ENCODE peak calls at places on chromosomes 6 and 20, in seven cellular contexts. J, A, N, P, M, L and Z are unnamed samples.

GRCh38 chr20:18090044-18090443 is 32.3 kb upstream of the OVOL2 start:
- DNase-seq in N (no peak), A (no peak), P (no peak), L (no peak), J (no peak), M (no peak), Z (no peak)

GRCh38 chr6:82138075-82138791 is 109.3 kb downstream of the IBTK start:
- DNase-seq in M (no peak), P (no peak), A (no peak), J (no peak), L (no peak), N (no peak), Z (no peak)

GRCh38 chr6:27791182-27791939 is 120.8 kb downstream of the OR2B2 start:
- DNase-seq in L (no peak), A (no peak), P (peak), N (peak), J (peak), M (no peak), Z (no peak)

GRCh38 chr6:98777762-98778161 is 56.6 kb upstream of the POU3F2 start:
- DNase-seq in P (no peak), L (no peak), M (no peak), A (no peak), N (peak), J (no peak), Z (no peak)

GRCh38 chr20:45467861-45468260 is 1.7 kb upstream of the WFDC2 start:
- DNase-seq in L (no peak), M (no peak), N (no peak), J (peak), P (no peak), A (no peak), Z (no peak)

GRCh38 chr20:50693001-50693400 is 1.7 kb upstream of the RIPOR3 start:
- DNase-seq in M (no peak), A (no peak), J (no peak), N (no peak), L (no peak), P (no peak), Z (no peak)

GRCh38 chr6:34985236-34985635 is 96.2 kb downstream of the ANKS1A start:
- DNase-seq in M (no peak), L (no peak), A (no peak), P (no peak), J (no peak), N (no peak), Z (no peak)

GRCh38 chr20:8227293-8227692 is 95.2 kb downstream of the PLCB1 start:
- DNase-seq in M (no peak), A (no peak), P (no peak), L (no peak), N (no peak), J (no peak), Z (no peak)

GRCh38 chr6:56772737-56773184 is 130.1 kb upstream of the DST start:
- DNase-seq in A (no peak), M (no peak), P (no peak), J (no peak), N (no peak), L (no peak), Z (no peak)

GRCh38 chr20:57654363-57654997 is 34.3 kb upstream of the ZBP1 start:
- DNase-seq in M (peak), P (peak), J (peak), N (peak), L (peak), A (peak), Z (peak)

GRCh38 chr6:46134216-46134615 is 4.4 kb downstream of the ENPP4 start:
- DNase-seq in J (no peak), N (no peak), P (no peak), A (no peak), L (no peak), M (no peak), Z (no peak)

GRCh38 chr6:108592371-108593337 is 31.9 kb downstream of the FOXO3 start:
- DNase-seq in J (no peak), P (peak), A (no peak), L (peak), M (peak), N (peak), Z (peak)

GRCh38 chr20:62702886-62703852 is 5.5 kb upstream of the NTSR1 start:
- DNase-seq in L (no peak), A (no peak), J (peak), N (peak), P (peak), M (no peak), Z (no peak)

GRCh38 chr20:9015984-9016324 is 52.9 kb upstream of the PLCB4 start:
- DNase-seq in A (no peak), J (no peak), N (no peak), M (no peak), P (no peak), L (no peak), Z (no peak)

GRCh38 chr6:108521616-108522107 is 39.1 kb upstream of the FOXO3 start:
- DNase-seq in P (no peak), N (no peak), M (no peak), A (no peak), L (no peak), J (no peak), Z (no peak)

GRCh38 chr6:77457720-77458349 is 5.5 kb downstream of the HTR1B start:
- DNase-seq in M (no peak), N (peak), A (no peak), J (peak), P (peak), L (no peak), Z (no peak)

GRCh38 chr6:8557019-8557748 is 121.8 kb upstream of the SLC35B3 start:
- DNase-seq in L (no peak), J (peak), N (no peak), A (no peak), M (no peak), P (no peak), Z (no peak)

GRCh38 chr6:28488916-28489365 is 26.7 kb downstream of the GPX6 start:
- DNase-seq in J (peak), L (no peak), A (no peak), M (no peak), N (peak), P (peak), Z (no peak)

GRCh38 chr6:11585426-11586016 is 48.0 kb downstream of the TMEM170B start:
- DNase-seq in N (no peak), P (no peak), M (no peak), L (no peak), J (peak), A (no peak), Z (no peak)

GRCh38 chr6:83311231-83311630 is 118.1 kb downstream of the RWDD2A start:
- DNase-seq in A (no peak), N (no peak), L (no peak), M (no peak), J (no peak), P (no peak), Z (no peak)

GRCh38 chr20:14673164-14673563 is 335.8 kb upstream of the FLRT3 start:
- DNase-seq in P (no peak), J (no peak), L (no peak), A (no peak), M (no peak), N (no peak), Z (no peak)

GRCh38 chr6:169723991-169724553 is at the start of gene PHF10:
- DNase-seq in M (peak), L (peak), J (peak), A (no peak), N (peak), P (peak), Z (no peak)

GRCh38 chr6:81362246-81362645 is 390.2 kb downstream of the TENT5A start:
- DNase-seq in J (peak), P (no peak), M (no peak), L (no peak), A (no peak), N (no peak), Z (no peak)

GRCh38 chr6:108630050-108630714 is 69.5 kb downstream of the FOXO3 start:
- DNase-seq in A (no peak), P (peak), N (no peak), J (no peak), L (no peak), M (no peak), Z (no peak)

GRCh38 chr20:1800180-1800579 is 95.0 kb upstream of the SIRPA start:
- DNase-seq in A (no peak), P (no peak), M (no peak), J (no peak), N (no peak), L (no peak), Z (no peak)

GRCh38 chr6:20400476-20401402 is 940 bp upstream of the E2F3 start:
- DNase-seq in N (peak), P (peak), L (peak), J (peak), A (no peak), M (peak), Z (peak)

GRCh38 chr20:11207749-11208502 is 534.1 kb upstream of the JAG1 start:
- DNase-seq in L (no peak), M (no peak), J (no peak), A (no peak), P (no peak), N (no peak), Z (no peak)

GRCh38 chr6:23505021-23505420 is 621.0 kb upstream of the NRSN1 start:
- DNase-seq in M (no peak), P (no peak), L (no peak), N (no peak), A (no peak), J (no peak), Z (no peak)

GRCh38 chr6:15431762-15432495 is 186.1 kb downstream of the JARID2 start:
- DNase-seq in A (no peak), L (no peak), P (no peak), M (no peak), J (no peak), N (no peak), Z (no peak)

GRCh38 chr20:64108731-64109389 is 1.5 kb upstream of the NPBWR2 start:
- DNase-seq in P (no peak), A (no peak), J (no peak), L (no peak), N (no peak), M (no peak), Z (no peak)

GRCh38 chr6:45688180-45688579 is 310.4 kb upstream of the SUPT3H start:
- DNase-seq in N (no peak), P (no peak), J (no peak), A (no peak), L (no peak), M (no peak), Z (no peak)

GRCh38 chr6:90294989-90295853 is 1.4 kb downstream of the BACH2 start:
- DNase-seq in L (peak), J (peak), A (peak), N (peak), P (peak), M (peak), Z (peak)

GRCh38 chr6:128208078-128208477 is 307.2 kb upstream of the THEMIS start:
- DNase-seq in J (no peak), A (no peak), L (no peak), M (no peak), N (no peak), P (no peak), Z (no peak)